ENCODE peak calls at places on chromosomes 5 and 9, in five cellular contexts. One of them, this sample, is unnamed. For H3K27me3, the result is how much of the 10 kb centered on the place peaks cover.

GRCh38 chr5:126811515-126812198 is 34.7 kb downstream of the LMNB1 start:
- DNase-seq in neuronal stem cell: no peak
- DNase-seq in mesenchymal stem cell: peak
- DNase-seq in IMR-90: peak
- DNase-seq in H1: no peak
- DNase-seq in this sample: peak

GRCh38 chr5:9888517-9888916 is 258.4 kb upstream of the TAS2R1 start:
- DNase-seq in neuronal stem cell: no peak
- DNase-seq in mesenchymal stem cell: peak
- DNase-seq in IMR-90: peak
- DNase-seq in H1: no peak
- DNase-seq in this sample: no peak

GRCh38 chr5:164306662-164307061 is 801.2 kb downstream of the MAT2B start:
- DNase-seq in neuronal stem cell: no peak
- DNase-seq in mesenchymal stem cell: peak
- DNase-seq in IMR-90: peak
- DNase-seq in H1: no peak
- DNase-seq in this sample: peak

GRCh38 chr9:134459164-134459563 is 132.9 kb downstream of the RXRA start:
- DNase-seq in neuronal stem cell: no peak
- DNase-seq in mesenchymal stem cell: no peak
- DNase-seq in IMR-90: no peak
- DNase-seq in H1: no peak
- DNase-seq in this sample: no peak

GRCh38 chr9:86175223-86175622 is 75.9 kb upstream of the GOLM1 start:
- DNase-seq in neuronal stem cell: no peak
- DNase-seq in mesenchymal stem cell: no peak
- DNase-seq in IMR-90: no peak
- DNase-seq in H1: no peak
- DNase-seq in this sample: no peak

GRCh38 chr5:107805166-107805565 is 134.4 kb upstream of the EFNA5 start:
- DNase-seq in neuronal stem cell: peak
- DNase-seq in mesenchymal stem cell: no peak
- DNase-seq in IMR-90: no peak
- DNase-seq in H1: no peak
- DNase-seq in this sample: no peak

GRCh38 chr9:89021154-89021803 is 30.0 kb downstream of the S1PR3 start:
- DNase-seq in neuronal stem cell: no peak
- DNase-seq in mesenchymal stem cell: peak
- DNase-seq in IMR-90: peak
- DNase-seq in H1: no peak
- DNase-seq in this sample: no peak

GRCh38 chr9:83584995-83585394 is 37.9 kb upstream of the IDNK start:
- DNase-seq in neuronal stem cell: no peak
- DNase-seq in mesenchymal stem cell: no peak
- DNase-seq in IMR-90: no peak
- DNase-seq in H1: no peak
- DNase-seq in this sample: no peak

GRCh38 chr9:131734165-131734610 is 5.7 kb downstream of the RAPGEF1 start:
- DNase-seq in neuronal stem cell: no peak
- DNase-seq in mesenchymal stem cell: no peak
- DNase-seq in IMR-90: no peak
- DNase-seq in H1: no peak
- DNase-seq in this sample: no peak

GRCh38 chr5:127112347-127112864 is 39.1 kb upstream of the C5orf63 start:
- DNase-seq in neuronal stem cell: no peak
- DNase-seq in mesenchymal stem cell: no peak
- DNase-seq in IMR-90: no peak
- DNase-seq in H1: no peak
- DNase-seq in this sample: no peak

GRCh38 chr5:150577378-150577777 is 63.1 kb upstream of the SYNPO start:
- DNase-seq in neuronal stem cell: no peak
- DNase-seq in mesenchymal stem cell: no peak
- DNase-seq in IMR-90: no peak
- DNase-seq in H1: no peak
- DNase-seq in this sample: no peak

GRCh38 chr9:78314953-78315870 is 18.3 kb downstream of the PSAT1 start:
- DNase-seq in neuronal stem cell: no peak
- DNase-seq in mesenchymal stem cell: no peak
- DNase-seq in IMR-90: peak
- DNase-seq in H1: no peak
- DNase-seq in this sample: no peak

GRCh38 chr5:58924306-58924705 is 341.4 kb downstream of the RAB3C start:
- DNase-seq in neuronal stem cell: no peak
- DNase-seq in mesenchymal stem cell: no peak
- DNase-seq in IMR-90: no peak
- DNase-seq in H1: no peak
- DNase-seq in this sample: no peak

GRCh38 chr9:121324316-121324715 is 45.7 kb downstream of the STOM start:
- DNase-seq in neuronal stem cell: no peak
- DNase-seq in mesenchymal stem cell: no peak
- DNase-seq in IMR-90: no peak
- DNase-seq in H1: no peak
- DNase-seq in this sample: no peak

GRCh38 chr5:87827561-87827960 is 414.8 kb upstream of the CCNH start:
- DNase-seq in neuronal stem cell: no peak
- DNase-seq in mesenchymal stem cell: peak
- DNase-seq in IMR-90: no peak
- DNase-seq in H1: no peak
- DNase-seq in this sample: no peak

GRCh38 chr5:167167191-167167590 is 1124.3 kb upstream of the WWC1 start:
- DNase-seq in neuronal stem cell: no peak
- DNase-seq in mesenchymal stem cell: no peak
- DNase-seq in IMR-90: no peak
- DNase-seq in H1: no peak
- DNase-seq in this sample: no peak

GRCh38 chr5:126369995-126370731 is 53.0 kb upstream of the GRAMD2B start:
- DNase-seq in neuronal stem cell: no peak
- DNase-seq in mesenchymal stem cell: peak
- DNase-seq in IMR-90: peak
- DNase-seq in H1: no peak
- DNase-seq in this sample: peak

GRCh38 chr9:126503333-126504085 is 110.2 kb upstream of the LMX1B start:
- DNase-seq in neuronal stem cell: no peak
- DNase-seq in mesenchymal stem cell: peak
- DNase-seq in IMR-90: peak
- DNase-seq in H1: no peak
- DNase-seq in this sample: no peak
- H3K27me3 ChIP-seq in neuronal stem cell: under half
- H3K27me3 ChIP-seq in mesenchymal stem cell: under half
- H3K27me3 ChIP-seq in IMR-90: under half
- H3K27me3 ChIP-seq in H1: under half
- H3K27me3 ChIP-seq in this sample: under half

GRCh38 chr5:140041099-140041491 is 2.0 kb downstream of the NRG2 start:
- DNase-seq in neuronal stem cell: no peak
- DNase-seq in mesenchymal stem cell: no peak
- DNase-seq in IMR-90: no peak
- DNase-seq in H1: no peak
- DNase-seq in this sample: no peak

GRCh38 chr5:140038373-140038957 is 4.6 kb downstream of the NRG2 start:
- DNase-seq in neuronal stem cell: peak
- DNase-seq in mesenchymal stem cell: peak
- DNase-seq in IMR-90: peak
- DNase-seq in H1: no peak
- DNase-seq in this sample: peak

GRCh38 chr5:140040358-140040757 is 2.7 kb downstream of the NRG2 start:
- DNase-seq in neuronal stem cell: no peak
- DNase-seq in mesenchymal stem cell: no peak
- DNase-seq in IMR-90: no peak
- DNase-seq in H1: no peak
- DNase-seq in this sample: no peak

GRCh38 chr5:140041492-140042421 is 1.3 kb downstream of the NRG2 start:
- DNase-seq in neuronal stem cell: no peak
- DNase-seq in mesenchymal stem cell: peak
- DNase-seq in IMR-90: peak
- DNase-seq in H1: no peak
- DNase-seq in this sample: peak

DNA sequence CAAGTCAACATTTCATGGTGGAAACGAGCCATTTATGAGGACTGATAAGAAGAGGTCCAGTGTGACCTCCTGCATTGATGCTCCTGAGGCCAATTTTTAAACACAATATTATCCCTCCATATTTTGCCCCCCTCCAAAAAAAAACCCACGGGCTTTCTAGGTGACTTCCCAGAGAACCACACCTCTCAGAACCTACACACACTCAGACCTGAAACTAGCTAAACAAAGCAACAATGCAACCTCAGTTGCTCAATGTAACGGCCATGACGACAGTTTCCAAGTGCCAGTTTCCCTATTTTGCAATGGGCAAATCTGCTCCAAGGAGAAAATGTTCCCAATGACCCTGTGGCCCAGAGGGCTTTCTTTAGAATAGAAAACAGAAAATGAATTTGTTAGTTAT is 3.5 kb downstream of the NRG2 start:
- DNase-seq in neuronal stem cell: no peak
- DNase-seq in mesenchymal stem cell: peak
- DNase-seq in IMR-90: no peak
- DNase-seq in H1: no peak
- DNase-seq in this sample: no peak
- H3K4me3 ChIP-seq in neuronal stem cell: no peak
- H3K4me3 ChIP-seq in mesenchymal stem cell: no peak
- H3K4me3 ChIP-seq in IMR-90: no peak
- H3K4me3 ChIP-seq in H1: no peak
- H3K4me3 ChIP-seq in this sample: no peak

DNA sequence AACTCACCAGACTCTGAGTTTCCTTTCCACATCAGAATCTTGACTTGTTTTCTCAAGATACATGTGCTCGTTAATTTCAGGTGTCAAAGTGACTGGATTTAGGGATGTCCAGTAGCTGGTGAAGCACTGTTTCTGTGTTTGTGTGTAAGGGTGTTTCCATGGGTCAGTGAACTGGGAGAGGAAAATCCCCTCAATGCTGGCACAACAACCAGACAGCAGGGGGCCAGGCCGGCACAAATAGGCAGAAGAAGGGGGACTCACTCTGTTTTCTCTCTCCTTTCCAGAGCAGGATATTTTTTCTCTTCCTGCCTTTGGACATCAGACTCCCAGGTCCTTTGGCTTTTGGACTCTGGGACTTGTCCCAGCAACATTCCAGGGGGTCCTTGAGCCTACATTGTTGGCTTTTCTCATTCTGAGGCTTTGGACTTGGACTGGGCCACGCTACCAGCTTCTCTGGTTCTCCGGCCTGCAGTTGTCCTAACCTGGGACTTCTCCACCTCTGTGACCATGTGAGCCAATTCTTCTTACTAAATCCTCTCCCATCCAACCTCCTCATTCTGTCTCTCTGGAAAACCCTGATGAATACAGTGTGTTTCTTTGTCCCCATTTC is 144.0 kb downstream of the CAAP1 start:
- DNase-seq in neuronal stem cell: no peak
- DNase-seq in mesenchymal stem cell: no peak
- DNase-seq in IMR-90: no peak
- DNase-seq in H1: no peak
- DNase-seq in this sample: no peak
- H4K91ac ChIP-seq in neuronal stem cell: no peak
- H4K91ac ChIP-seq in mesenchymal stem cell: no peak
- H4K91ac ChIP-seq in IMR-90: no peak
- H4K91ac ChIP-seq in H1: no peak
- H4K91ac ChIP-seq in this sample: no peak

DNA sequence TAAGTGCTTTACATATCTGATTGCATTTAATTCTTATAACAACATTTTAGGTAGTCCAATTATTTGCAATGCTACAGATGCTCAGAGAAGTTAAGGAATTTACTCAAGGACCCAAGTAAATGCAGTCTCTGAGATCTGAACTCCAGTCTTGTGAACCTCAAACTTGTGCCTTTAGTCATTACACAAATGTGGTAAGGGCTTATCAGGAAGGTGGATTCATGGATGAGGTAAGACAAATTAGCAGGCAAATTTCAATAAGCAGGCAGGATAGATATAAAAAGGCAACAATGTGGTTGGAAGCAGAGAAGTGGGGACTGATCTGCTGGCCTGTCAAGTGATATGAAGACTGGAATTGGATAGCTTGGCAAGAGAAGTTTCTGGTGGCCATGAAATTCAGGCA is 29.5 kb downstream of the HMHB1 start:
- DNase-seq in neuronal stem cell: no peak
- DNase-seq in mesenchymal stem cell: no peak
- DNase-seq in IMR-90: no peak
- DNase-seq in H1: no peak
- DNase-seq in this sample: no peak
- H3K27me3 ChIP-seq in neuronal stem cell: under half
- H3K27me3 ChIP-seq in mesenchymal stem cell: under half
- H3K27me3 ChIP-seq in IMR-90: under half
- H3K27me3 ChIP-seq in H1: under half
- H3K27me3 ChIP-seq in this sample: under half

GRCh38 chr9:2228641-2229040 is 213.5 kb downstream of the SMARCA2 start:
- DNase-seq in neuronal stem cell: no peak
- DNase-seq in mesenchymal stem cell: no peak
- DNase-seq in IMR-90: no peak
- DNase-seq in H1: no peak
- DNase-seq in this sample: no peak

GRCh38 chr9:2227468-2227867 is 212.3 kb downstream of the SMARCA2 start:
- DNase-seq in neuronal stem cell: no peak
- DNase-seq in mesenchymal stem cell: no peak
- DNase-seq in IMR-90: peak
- DNase-seq in H1: no peak
- DNase-seq in this sample: no peak

GRCh38 chr9:2228132-2228531 is 213.0 kb downstream of the SMARCA2 start:
- DNase-seq in neuronal stem cell: peak
- DNase-seq in mesenchymal stem cell: no peak
- DNase-seq in IMR-90: no peak
- DNase-seq in H1: peak
- DNase-seq in this sample: no peak

GRCh38 chr9:2230362-2230761 is 215.2 kb downstream of the SMARCA2 start:
- DNase-seq in neuronal stem cell: no peak
- DNase-seq in mesenchymal stem cell: no peak
- DNase-seq in IMR-90: no peak
- DNase-seq in H1: no peak
- DNase-seq in this sample: peak

GRCh38 chr9:2229109-2229733 is 214.1 kb downstream of the SMARCA2 start:
- DNase-seq in neuronal stem cell: no peak
- DNase-seq in mesenchymal stem cell: no peak
- DNase-seq in IMR-90: no peak
- DNase-seq in H1: no peak
- DNase-seq in this sample: peak
- H3K4me3 ChIP-seq in neuronal stem cell: no peak
- H3K4me3 ChIP-seq in mesenchymal stem cell: no peak
- H3K4me3 ChIP-seq in IMR-90: no peak
- H3K4me3 ChIP-seq in H1: no peak
- H3K4me3 ChIP-seq in this sample: no peak

DNA sequence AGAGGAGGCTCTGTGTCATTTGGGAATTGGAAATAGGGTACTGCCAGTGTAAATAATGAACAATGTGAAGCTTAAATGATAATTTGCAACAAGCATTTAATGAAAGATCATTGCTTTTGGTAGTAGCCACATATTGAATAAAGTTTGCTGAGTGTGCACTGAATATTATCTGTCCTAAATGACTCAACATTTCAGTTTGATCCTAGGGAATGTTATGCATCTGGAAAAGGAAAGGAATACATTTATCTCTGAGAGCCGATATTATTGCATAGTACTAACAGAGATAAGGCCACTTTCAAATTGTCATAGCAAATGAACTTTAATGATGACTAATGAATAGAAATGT is 8.7 kb upstream of the ELL2 start:
- DNase-seq in neuronal stem cell: no peak
- DNase-seq in mesenchymal stem cell: no peak
- DNase-seq in IMR-90: no peak
- DNase-seq in H1: no peak
- DNase-seq in this sample: no peak
- H4K91ac ChIP-seq in neuronal stem cell: no peak
- H4K91ac ChIP-seq in mesenchymal stem cell: no peak
- H4K91ac ChIP-seq in IMR-90: no peak
- H4K91ac ChIP-seq in H1: no peak
- H4K91ac ChIP-seq in this sample: no peak